ENCODE peak calls at places on chromosome 18, in six cellular contexts. One of them, this sample, is unnamed.

GRCh38 chr18:35642802-35643201 is 61.3 kb downstream of the GALNT1 start:
- DNase-seq in heart left ventricle: no peak
- DNase-seq in IMR-90: peak
- DNase-seq in breast epithelium: no peak
- DNase-seq in GM12892: no peak
- DNase-seq in ovary: no peak
- DNase-seq in this sample: no peak

GRCh38 chr18:21363411-21363810 is 121.4 kb downstream of the GREB1L start:
- DNase-seq in ovary: no peak
- DNase-seq in breast epithelium: no peak
- DNase-seq in GM12892: no peak
- DNase-seq in heart left ventricle: no peak
- DNase-seq in IMR-90: no peak
- DNase-seq in this sample: no peak

GRCh38 chr18:8380926-8381325 is 228.3 kb upstream of the RAB12 start:
- DNase-seq in GM12892: no peak
- DNase-seq in IMR-90: peak
- DNase-seq in heart left ventricle: no peak
- DNase-seq in breast epithelium: no peak
- DNase-seq in ovary: no peak
- DNase-seq in this sample: no peak

GRCh38 chr18:22579271-22579670 is 161.6 kb upstream of the CTAGE1 start:
- DNase-seq in breast epithelium: no peak
- DNase-seq in IMR-90: no peak
- DNase-seq in heart left ventricle: no peak
- DNase-seq in GM12892: no peak
- DNase-seq in ovary: no peak
- DNase-seq in this sample: no peak

GRCh38 chr18:51236225-51236624 is 38.7 kb upstream of the MEX3C start:
- DNase-seq in ovary: no peak
- DNase-seq in IMR-90: peak
- DNase-seq in heart left ventricle: no peak
- DNase-seq in GM12892: no peak
- DNase-seq in breast epithelium: no peak
- DNase-seq in this sample: no peak

GRCh38 chr18:48639772-48640432 is 101.1 kb downstream of the CTIF start:
- DNase-seq in IMR-90: no peak
- DNase-seq in breast epithelium: no peak
- DNase-seq in GM12892: no peak
- DNase-seq in heart left ventricle: no peak
- DNase-seq in ovary: no peak
- DNase-seq in this sample: peak

GRCh38 chr18:56382541-56382940 is 255.9 kb downstream of the TXNL1 start:
- DNase-seq in breast epithelium: no peak
- DNase-seq in IMR-90: no peak
- DNase-seq in ovary: no peak
- DNase-seq in heart left ventricle: peak
- DNase-seq in GM12892: no peak
- DNase-seq in this sample: no peak

GRCh38 chr18:12861637-12862036 is 22.4 kb downstream of the PTPN2 start:
- DNase-seq in IMR-90: no peak
- DNase-seq in breast epithelium: no peak
- DNase-seq in GM12892: no peak
- DNase-seq in heart left ventricle: no peak
- DNase-seq in ovary: no peak
- DNase-seq in this sample: no peak

GRCh38 chr18:14975431-14975830 is 227.5 kb downstream of the ANKRD30B start:
- DNase-seq in GM12892: no peak
- DNase-seq in ovary: no peak
- DNase-seq in IMR-90: no peak
- DNase-seq in heart left ventricle: no peak
- DNase-seq in breast epithelium: no peak
- DNase-seq in this sample: no peak

GRCh38 chr18:79873449-79874110 is 75.8 kb downstream of the KCNG2 start:
- DNase-seq in ovary: no peak
- DNase-seq in heart left ventricle: no peak
- DNase-seq in IMR-90: no peak
- DNase-seq in GM12892: no peak
- DNase-seq in breast epithelium: no peak
- DNase-seq in this sample: no peak
- TF ChIP-seq POLR2A in ovary: no peak
- TF ChIP-seq POLR2A in heart left ventricle: no peak
- TF ChIP-seq POLR2A in IMR-90: no peak
- TF ChIP-seq POLR2A in GM12892: no peak
- TF ChIP-seq POLR2A in breast epithelium: no peak
- TF ChIP-seq POLR2A in this sample: no peak

GRCh38 chr18:42959528-42959927 is 156.0 kb downstream of the RIT2 start:
- DNase-seq in GM12892: no peak
- DNase-seq in breast epithelium: no peak
- DNase-seq in ovary: no peak
- DNase-seq in IMR-90: no peak
- DNase-seq in heart left ventricle: no peak
- DNase-seq in this sample: no peak
- TF ChIP-seq POLR2A in GM12892: no peak
- TF ChIP-seq POLR2A in breast epithelium: no peak
- TF ChIP-seq POLR2A in ovary: no peak
- TF ChIP-seq POLR2A in IMR-90: no peak
- TF ChIP-seq POLR2A in heart left ventricle: no peak
- TF ChIP-seq POLR2A in this sample: no peak

GRCh38 chr18:76821875-76822509 is 365 bp upstream of the ZNF236 start:
- DNase-seq in IMR-90: peak
- DNase-seq in ovary: peak
- DNase-seq in breast epithelium: peak
- DNase-seq in GM12892: peak
- DNase-seq in heart left ventricle: peak
- DNase-seq in this sample: peak
- TF ChIP-seq POLR2A in IMR-90: no peak
- TF ChIP-seq POLR2A in ovary: peak
- TF ChIP-seq POLR2A in breast epithelium: no peak
- TF ChIP-seq POLR2A in GM12892: peak
- TF ChIP-seq POLR2A in heart left ventricle: peak
- TF ChIP-seq POLR2A in this sample: peak

GRCh38 chr18:2905802-2906521 is 59.2 kb downstream of the EMILIN2 start:
- DNase-seq in breast epithelium: no peak
- DNase-seq in ovary: peak
- DNase-seq in heart left ventricle: peak
- DNase-seq in IMR-90: no peak
- DNase-seq in GM12892: peak
- DNase-seq in this sample: peak
- TF ChIP-seq POLR2A in breast epithelium: peak
- TF ChIP-seq POLR2A in ovary: peak
- TF ChIP-seq POLR2A in heart left ventricle: peak
- TF ChIP-seq POLR2A in IMR-90: no peak
- TF ChIP-seq POLR2A in GM12892: peak
- TF ChIP-seq POLR2A in this sample: peak

GRCh38 chr18:79964330-79965118 is at the start of gene HSBP1L1:
- DNase-seq in ovary: peak
- DNase-seq in GM12892: peak
- DNase-seq in IMR-90: no peak
- DNase-seq in heart left ventricle: peak
- DNase-seq in breast epithelium: peak
- DNase-seq in this sample: peak
- TF ChIP-seq POLR2A in ovary: no peak
- TF ChIP-seq POLR2A in GM12892: peak
- TF ChIP-seq POLR2A in IMR-90: no peak
- TF ChIP-seq POLR2A in heart left ventricle: no peak
- TF ChIP-seq POLR2A in breast epithelium: no peak
- TF ChIP-seq POLR2A in this sample: peak

GRCh38 chr18:26863122-26863879 is 2.2 kb downstream of the AQP4 start:
- DNase-seq in breast epithelium: peak
- DNase-seq in GM12892: no peak
- DNase-seq in IMR-90: no peak
- DNase-seq in ovary: peak
- DNase-seq in heart left ventricle: peak
- DNase-seq in this sample: no peak
- TF ChIP-seq POLR2A in breast epithelium: no peak
- TF ChIP-seq POLR2A in GM12892: no peak
- TF ChIP-seq POLR2A in IMR-90: no peak
- TF ChIP-seq POLR2A in ovary: no peak
- TF ChIP-seq POLR2A in heart left ventricle: no peak
- TF ChIP-seq POLR2A in this sample: no peak

GRCh38 chr18:77132369-77133050 is at the start of gene MBP:
- DNase-seq in GM12892: peak
- DNase-seq in ovary: peak
- DNase-seq in IMR-90: no peak
- DNase-seq in breast epithelium: peak
- DNase-seq in heart left ventricle: peak
- DNase-seq in this sample: peak
- TF ChIP-seq POLR2A in GM12892: peak
- TF ChIP-seq POLR2A in ovary: peak
- TF ChIP-seq POLR2A in IMR-90: no peak
- TF ChIP-seq POLR2A in breast epithelium: no peak
- TF ChIP-seq POLR2A in heart left ventricle: peak
- TF ChIP-seq POLR2A in this sample: no peak

This sample was measured in GM12891.